ENCODE peak calls at places on chromosome 10, in nine cellular contexts. Z, V, C, W, X, H, A, Y and T are unnamed samples.

GRCh38 chr10:111879964-111880363 is 303.6 kb downstream of the GPAM start:
- DNase-seq in Z (no peak), V (no peak), C (no peak), W (no peak), X (no peak), H (no peak), A (no peak), Y (no peak), T (no peak)

GRCh38 chr10:92880233-92880861 is 32.0 kb downstream of the EXOC6 start:
- DNase-seq in Z (peak; percentile 59), V (no peak), C (peak; percentile 13), W (no peak), X (no peak), H (peak; percentile 57), A (peak; percentile 9), Y (peak; percentile 69), T (no peak)

GRCh38 chr10:58791137-58791536 is 278.5 kb downstream of the BICC1 start:
- DNase-seq in Z (no peak), V (no peak), C (no peak), W (no peak), X (no peak), H (no peak), A (peak; percentile 9), Y (no peak), T (no peak)

GRCh38 chr10:49844775-49845561 is 82.8 kb upstream of the OGDHL start:
- DNase-seq in Z (no peak), V (no peak), C (no peak), W (peak; percentile 58), X (no peak), H (no peak), A (no peak), Y (no peak), T (no peak)

GRCh38 chr10:70931168-70931805 is 42.9 kb upstream of the PCBD1 start:
- DNase-seq in Z (no peak), V (no peak), C (no peak), W (no peak), X (no peak), H (no peak), A (peak; percentile 70), Y (no peak), T (no peak)

GRCh38 chr10:35674843-35675242 is 32.7 kb upstream of the FZD8 start:
- DNase-seq in Z (no peak), V (no peak), C (no peak), W (no peak), X (no peak), H (no peak), A (no peak), Y (no peak), T (no peak)

GRCh38 chr10:72124984-72125383 is 36.6 kb upstream of the SPOCK2 start:
- DNase-seq in Z (no peak), V (no peak), C (no peak), W (no peak), X (no peak), H (no peak), A (no peak), Y (no peak), T (no peak)

GRCh38 chr10:9056521-9056920 is 1002.0 kb downstream of the GATA3 start:
- DNase-seq in Z (no peak), V (no peak), C (no peak), W (no peak), X (no peak), H (no peak), A (no peak), Y (no peak), T (no peak)

GRCh38 chr10:15518256-15518655 is 147.2 kb upstream of the FAM171A1 start:
- DNase-seq in Z (no peak), V (no peak), C (no peak), W (no peak), X (no peak), H (no peak), A (no peak), Y (no peak), T (no peak)

GRCh38 chr10:124183617-124184016 is 90.2 kb upstream of the CHST15 start:
- DNase-seq in Z (no peak), V (no peak), C (no peak), W (no peak), X (no peak), H (no peak), A (no peak), Y (no peak), T (no peak)

GRCh38 chr10:113088194-113088593 is 138.1 kb downstream of the TCF7L2 start:
- DNase-seq in Z (no peak), V (peak; percentile 28), C (no peak), W (no peak), X (no peak), H (no peak), A (no peak), Y (no peak), T (no peak)
- H3K36me3 ChIP-seq in Z (no peaks in the 10 kb centered on the region), V (peaks cover 5% of the 10 kb centered on the region), C (peaks cover 6% of the 10 kb centered on the region), W (no peaks in the 10 kb centered on the region), X (no peaks in the 10 kb centered on the region), H (no peaks in the 10 kb centered on the region), A (no peaks in the 10 kb centered on the region), Y (no peaks in the 10 kb centered on the region), T (no peaks in the 10 kb centered on the region)

DNA sequence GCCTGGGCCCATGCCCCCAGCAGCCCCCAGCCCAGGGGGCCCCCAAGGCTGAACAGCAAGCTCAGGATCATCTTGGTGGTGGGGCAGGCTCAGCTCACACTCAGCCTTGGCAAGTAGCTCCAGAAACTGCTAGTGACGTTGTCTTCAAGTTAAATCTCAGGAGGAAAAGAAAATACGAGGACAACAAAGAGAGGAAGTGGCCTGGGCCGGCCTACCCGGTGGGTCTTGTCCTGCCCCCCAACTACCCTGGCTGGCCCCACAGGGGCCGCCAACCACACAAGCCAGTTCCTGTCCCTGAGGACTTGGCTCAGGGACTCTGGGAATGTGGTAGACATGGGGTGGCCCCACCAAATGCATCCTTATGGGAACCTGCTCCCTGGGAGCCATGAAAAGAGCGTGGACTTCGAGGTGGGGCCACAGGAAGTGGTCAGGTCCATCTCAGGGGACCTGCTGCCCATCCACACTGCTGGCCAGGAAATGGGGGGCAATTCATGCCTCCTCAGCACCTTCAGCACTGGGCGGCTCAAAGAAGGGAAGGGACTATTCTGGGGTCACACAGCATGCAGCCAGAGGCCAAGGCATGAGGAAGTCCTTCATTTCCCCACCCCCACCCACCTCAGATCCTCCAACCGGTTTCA is at the start of gene MMRN2:
- DNase-seq in Z (no peak), V (peak; percentile 77), C (peak; percentile 68), W (no peak), X (no peak), H (no peak), A (no peak), Y (no peak), T (no peak)
- H3K4me1 ChIP-seq in Z (peaks cover 33% of the 10 kb centered on the region), V (peaks cover 83% of the 10 kb centered on the region), C (peaks cover 69% of the 10 kb centered on the region), W (no peaks in the 10 kb centered on the region), X (peaks cover 21% of the 10 kb centered on the region), H (peaks cover 6% of the 10 kb centered on the region), A (peaks cover 64% of the 10 kb centered on the region), Y (no peaks in the 10 kb centered on the region), T (peaks cover 5% of the 10 kb centered on the region)

GRCh38 chr10:95312986-95313495 is 22.2 kb upstream of the PDLIM1 start:
- DNase-seq in Z (peak; percentile 19), V (no peak), C (no peak), W (no peak), X (no peak), H (no peak), A (no peak), Y (no peak), T (no peak)
- H3K36me3 ChIP-seq in Z (no peaks in the 10 kb centered on the region), V (peaks cover 58% of the 10 kb centered on the region), C (peaks cover 56% of the 10 kb centered on the region), W (no peaks in the 10 kb centered on the region), X (no peaks in the 10 kb centered on the region), H (no peaks in the 10 kb centered on the region), A (no peaks in the 10 kb centered on the region), Y (no peaks in the 10 kb centered on the region), T (no peaks in the 10 kb centered on the region)

GRCh38 chr10:61350068-61350467 is 103.1 kb downstream of the TMEM26 start:
- DNase-seq in Z (no peak), V (no peak), C (no peak), W (no peak), X (no peak), H (no peak), A (no peak), Y (no peak), T (no peak)
- H3K4me1 ChIP-seq in Z (no peaks in the 10 kb centered on the region), V (no peaks in the 10 kb centered on the region), C (no peaks in the 10 kb centered on the region), W (no peaks in the 10 kb centered on the region), X (peaks cover 6% of the 10 kb centered on the region), H (no peaks in the 10 kb centered on the region), A (no peaks in the 10 kb centered on the region), Y (peaks cover 6% of the 10 kb centered on the region), T (no peaks in the 10 kb centered on the region)

GRCh38 chr10:63169063-63169462 is 35.9 kb downstream of the NRBF2 start:
- DNase-seq in Z (no peak), V (no peak), C (no peak), W (no peak), X (no peak), H (no peak), A (no peak), Y (no peak), T (no peak)

GRCh38 chr10:63173468-63174227 is 40.5 kb downstream of the NRBF2 start:
- DNase-seq in Z (no peak), V (no peak), C (no peak), W (no peak), X (no peak), H (peak; percentile 71), A (no peak), Y (peak; percentile 65), T (no peak)

GRCh38 chr10:63171926-63172325 is 38.8 kb downstream of the NRBF2 start:
- DNase-seq in Z (no peak), V (no peak), C (no peak), W (no peak), X (no peak), H (no peak), A (no peak), Y (no peak), T (no peak)

GRCh38 chr10:63169624-63170023 is 36.5 kb downstream of the NRBF2 start:
- DNase-seq in Z (no peak), V (no peak), C (no peak), W (no peak), X (no peak), H (no peak), A (no peak), Y (no peak), T (no peak)

GRCh38 chr10:63171255-63171654 is 38.1 kb downstream of the NRBF2 start:
- DNase-seq in Z (no peak), V (no peak), C (no peak), W (no peak), X (no peak), H (no peak), A (no peak), Y (no peak), T (no peak)
- H3K36me3 ChIP-seq in Z (peaks cover 22% of the 10 kb centered on the region), V (peaks cover 30% of the 10 kb centered on the region), C (peaks cover 75% of the 10 kb centered on the region), W (no peaks in the 10 kb centered on the region), X (peaks cover 16% of the 10 kb centered on the region), H (peaks cover 64% of the 10 kb centered on the region), A (peaks cover 29% of the 10 kb centered on the region), Y (peaks cover 47% of the 10 kb centered on the region), T (peaks cover 27% of the 10 kb centered on the region)

GRCh38 chr10:30818854-30819253 is 189.3 kb upstream of the LYZL2 start:
- DNase-seq in Z (no peak), V (peak; percentile 83), C (no peak), W (no peak), X (no peak), H (no peak), A (no peak), Y (no peak), T (no peak)
- H3K4me1 ChIP-seq in Z (peaks cover 8% of the 10 kb centered on the region), V (peaks cover 11% of the 10 kb centered on the region), C (peaks cover 52% of the 10 kb centered on the region), W (no peaks in the 10 kb centered on the region), X (peaks cover 5% of the 10 kb centered on the region), H (no peaks in the 10 kb centered on the region), A (peaks cover 6% of the 10 kb centered on the region), Y (no peaks in the 10 kb centered on the region), T (no peaks in the 10 kb centered on the region)

GRCh38 chr10:119059557-119059956 is 21.1 kb downstream of the EIF3A start:
- DNase-seq in Z (no peak), V (no peak), C (no peak), W (no peak), X (no peak), H (no peak), A (no peak), Y (no peak), T (no peak)
- H3K36me3 ChIP-seq in Z (peaks cover 65% of the 10 kb centered on the region), V (peaks cover 90% of the 10 kb centered on the region), C (peaks cover 100% of the 10 kb centered on the region), W (peaks cover 4% of the 10 kb centered on the region), X (peaks cover 51% of the 10 kb centered on the region), H (peaks cover 98% of the 10 kb centered on the region), A (peaks cover 56% of the 10 kb centered on the region), Y (peaks cover 89% of the 10 kb centered on the region), T (peaks cover 81% of the 10 kb centered on the region)